ENCODE peak calls at places on chromosome 19, in four cellular contexts. One of them, this sample, is unnamed. For H3K4me1, the result is how much of the 10 kb centered on the place peaks cover.

GRCh38 chr19:57269515-57270250 is 10.6 kb upstream of the ZNF460 start:
- DNase-seq in vagina: no peak
- DNase-seq in breast epithelium: no peak
- DNase-seq in upper lobe of left lung: no peak
- DNase-seq in this sample: no peak

GRCh38 chr19:29769997-29770396 is 41.8 kb upstream of the CCNE1 start:
- DNase-seq in vagina: no peak
- DNase-seq in breast epithelium: no peak
- DNase-seq in upper lobe of left lung: no peak
- DNase-seq in this sample: no peak

GRCh38 chr19:44055870-44056269 is 4.0 kb downstream of the ZNF223 start:
- DNase-seq in vagina: no peak
- DNase-seq in breast epithelium: no peak
- DNase-seq in upper lobe of left lung: no peak
- DNase-seq in this sample: no peak

GRCh38 chr19:566844-567243 is 5.6 kb upstream of the BSG start:
- DNase-seq in vagina: no peak
- DNase-seq in breast epithelium: no peak
- DNase-seq in upper lobe of left lung: no peak
- DNase-seq in this sample: no peak

GRCh38 chr19:57105976-57106610 is 13.7 kb upstream of the USP29 start:
- DNase-seq in vagina: no peak
- DNase-seq in breast epithelium: no peak
- DNase-seq in upper lobe of left lung: no peak
- DNase-seq in this sample: no peak

GRCh38 chr19:43563816-43564215 is 11.5 kb downstream of the XRCC1 start:
- DNase-seq in vagina: no peak
- DNase-seq in breast epithelium: no peak
- DNase-seq in upper lobe of left lung: no peak
- DNase-seq in this sample: no peak

GRCh38 chr19:21758296-21758695 is 9.1 kb downstream of the ZNF100 start:
- DNase-seq in vagina: no peak
- DNase-seq in breast epithelium: no peak
- DNase-seq in upper lobe of left lung: no peak
- DNase-seq in this sample: no peak

GRCh38 chr19:16588089-16588823 is 16.0 kb upstream of the SLC35E1 start:
- DNase-seq in vagina: no peak
- DNase-seq in breast epithelium: no peak
- DNase-seq in upper lobe of left lung: peak
- DNase-seq in this sample: no peak

GRCh38 chr19:14516048-14516534 is 2.1 kb downstream of the DNAJB1 start:
- DNase-seq in vagina: no peak
- DNase-seq in breast epithelium: no peak
- DNase-seq in upper lobe of left lung: peak
- DNase-seq in this sample: no peak

GRCh38 chr19:6801397-6802086 is 29.0 kb downstream of the VAV1 start:
- DNase-seq in vagina: no peak
- DNase-seq in breast epithelium: peak
- DNase-seq in upper lobe of left lung: peak
- DNase-seq in this sample: no peak

GRCh38 chr19:12778020-12778904 is 2.9 kb upstream of the HOOK2 start:
- DNase-seq in vagina: no peak
- DNase-seq in breast epithelium: peak
- DNase-seq in upper lobe of left lung: peak
- DNase-seq in this sample: no peak

GRCh38 chr19:51364200-51365106 is 1.7 kb downstream of the ETFB start:
- DNase-seq in vagina: no peak
- DNase-seq in breast epithelium: no peak
- DNase-seq in upper lobe of left lung: no peak
- DNase-seq in this sample: no peak

GRCh38 chr19:51448745-51449093 is 9.5 kb downstream of the SIGLEC8 start:
- DNase-seq in vagina: no peak
- DNase-seq in breast epithelium: no peak
- DNase-seq in upper lobe of left lung: no peak
- DNase-seq in this sample: no peak

GRCh38 chr19:47351545-47351944 is 2.4 kb downstream of the DHX34 start:
- DNase-seq in vagina: no peak
- DNase-seq in breast epithelium: no peak
- DNase-seq in upper lobe of left lung: no peak
- DNase-seq in this sample: no peak

GRCh38 chr19:44315883-44316282 is 11.1 kb upstream of the ZNF235 start:
- DNase-seq in vagina: no peak
- DNase-seq in breast epithelium: no peak
- DNase-seq in upper lobe of left lung: no peak
- DNase-seq in this sample: no peak

GRCh38 chr19:30791116-30791515 is 418.9 kb downstream of the ZNF536 start:
- DNase-seq in vagina: peak
- DNase-seq in breast epithelium: no peak
- DNase-seq in upper lobe of left lung: no peak
- DNase-seq in this sample: no peak

GRCh38 chr19:57192064-57192395 is 730 bp downstream of the ZNF264 start:
- DNase-seq in vagina: peak
- DNase-seq in breast epithelium: no peak
- DNase-seq in upper lobe of left lung: no peak
- DNase-seq in this sample: no peak

GRCh38 chr19:53958168-53958571 is 4.6 kb upstream of the CACNG8 start:
- DNase-seq in vagina: no peak
- DNase-seq in breast epithelium: no peak
- DNase-seq in upper lobe of left lung: no peak
- DNase-seq in this sample: no peak

GRCh38 chr19:35790981-35791813 is 15.8 kb downstream of the ARHGAP33 start:
- DNase-seq in vagina: no peak
- DNase-seq in breast epithelium: no peak
- DNase-seq in upper lobe of left lung: no peak
- DNase-seq in this sample: no peak

GRCh38 chr19:29745253-29745652 is 30.2 kb upstream of the C19orf12 start:
- DNase-seq in vagina: no peak
- DNase-seq in breast epithelium: no peak
- DNase-seq in upper lobe of left lung: no peak
- DNase-seq in this sample: no peak

GRCh38 chr19:20616071-20616470 is 45.3 kb downstream of the ZNF626 start:
- DNase-seq in vagina: no peak
- DNase-seq in breast epithelium: no peak
- DNase-seq in upper lobe of left lung: no peak
- DNase-seq in this sample: no peak

GRCh38 chr19:41531438-41532311 is 44.3 kb upstream of the CEACAM21 start:
- DNase-seq in vagina: no peak
- DNase-seq in breast epithelium: peak
- DNase-seq in upper lobe of left lung: peak
- DNase-seq in this sample: no peak

GRCh38 chr19:439167-439900 is 21.5 kb downstream of the SHC2 start:
- DNase-seq in vagina: no peak
- DNase-seq in breast epithelium: no peak
- DNase-seq in upper lobe of left lung: no peak
- DNase-seq in this sample: no peak

GRCh38 chr19:15269806-15270205 is 37.6 kb upstream of the EPHX3 start:
- DNase-seq in vagina: no peak
- DNase-seq in breast epithelium: no peak
- DNase-seq in upper lobe of left lung: no peak
- DNase-seq in this sample: no peak

GRCh38 chr19:6737873-6738725 is 719 bp upstream of the GPR108 start:
- DNase-seq in vagina: peak
- DNase-seq in breast epithelium: peak
- DNase-seq in upper lobe of left lung: peak
- DNase-seq in this sample: peak

GRCh38 chr19:46842791-46843190 is 7.9 kb downstream of the AP2S1 start:
- DNase-seq in vagina: no peak
- DNase-seq in breast epithelium: no peak
- DNase-seq in upper lobe of left lung: no peak
- DNase-seq in this sample: no peak

GRCh38 chr19:55299991-55300390 is 16.2 kb downstream of the BRSK1 start:
- DNase-seq in vagina: no peak
- DNase-seq in breast epithelium: no peak
- DNase-seq in upper lobe of left lung: no peak
- DNase-seq in this sample: no peak

GRCh38 chr19:55303477-55303876 is 19.7 kb downstream of the BRSK1 start:
- DNase-seq in vagina: no peak
- DNase-seq in breast epithelium: no peak
- DNase-seq in upper lobe of left lung: no peak
- DNase-seq in this sample: no peak

GRCh38 chr19:55304279-55304978 is 20.6 kb downstream of the BRSK1 start:
- DNase-seq in vagina: no peak
- DNase-seq in breast epithelium: no peak
- DNase-seq in upper lobe of left lung: peak
- DNase-seq in this sample: no peak

GRCh38 chr19:55300821-55301458 is 17.1 kb downstream of the BRSK1 start:
- DNase-seq in vagina: no peak
- DNase-seq in breast epithelium: no peak
- DNase-seq in upper lobe of left lung: no peak
- DNase-seq in this sample: no peak

DNA sequence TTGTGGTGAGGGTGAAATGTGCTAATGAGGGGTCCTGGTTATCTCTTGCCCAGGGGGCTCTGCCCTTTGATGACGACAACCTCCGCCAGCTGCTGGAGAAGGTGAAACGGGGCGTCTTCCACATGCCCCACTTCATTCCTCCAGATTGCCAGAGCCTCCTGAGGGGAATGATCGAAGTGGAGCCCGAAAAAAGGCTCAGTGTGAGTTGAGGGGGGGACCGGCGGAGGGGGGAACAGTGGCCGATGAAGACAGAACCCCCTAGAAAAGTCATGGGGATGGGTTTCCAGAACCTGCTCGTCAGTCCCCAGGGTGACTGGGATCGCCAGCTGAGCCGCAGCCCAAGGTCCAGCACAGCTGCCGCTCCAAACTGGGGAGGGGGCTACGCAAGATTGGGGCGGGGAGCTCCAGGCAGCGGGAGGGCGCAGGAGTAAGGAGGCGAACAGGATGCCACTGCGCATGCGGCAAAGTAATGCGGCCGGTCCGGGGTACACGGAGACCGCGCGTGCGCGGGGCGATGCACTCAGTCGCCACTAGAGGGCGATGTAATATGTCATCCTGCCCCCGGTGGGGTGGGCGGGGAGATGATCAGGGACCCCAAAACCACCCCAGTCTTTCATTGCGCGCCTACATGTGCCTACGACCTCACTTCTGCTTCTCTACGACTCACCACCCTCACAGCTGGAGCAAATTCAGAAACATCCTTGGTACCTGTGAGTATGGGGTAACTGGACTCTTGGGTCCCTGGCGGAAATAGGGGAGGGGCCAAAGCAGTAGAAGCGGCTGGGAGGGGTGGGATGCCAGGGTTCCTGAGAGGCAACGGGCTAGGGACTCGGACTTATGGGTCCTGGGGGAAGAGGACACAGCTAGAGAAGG is 17.9 kb downstream of the BRSK1 start:
- DNase-seq in vagina: no peak
- DNase-seq in breast epithelium: peak
- DNase-seq in upper lobe of left lung: peak
- DNase-seq in this sample: peak
- TF ChIP-seq POLR2AphosphoS5 in vagina: peak
- TF ChIP-seq POLR2AphosphoS5 in breast epithelium: peak
- TF ChIP-seq POLR2AphosphoS5 in upper lobe of left lung: no peak
- TF ChIP-seq POLR2AphosphoS5 in this sample: peak

GRCh38 chr19:34642241-34642640 is 34.7 kb downstream of the SCGB2B2 start:
- DNase-seq in vagina: no peak
- DNase-seq in breast epithelium: no peak
- DNase-seq in upper lobe of left lung: no peak
- DNase-seq in this sample: no peak

GRCh38 chr19:34639491-34640085 is 37.4 kb downstream of the SCGB2B2 start:
- DNase-seq in vagina: no peak
- DNase-seq in breast epithelium: no peak
- DNase-seq in upper lobe of left lung: peak
- DNase-seq in this sample: peak

GRCh38 chr19:34645551-34645950 is 31.4 kb downstream of the SCGB2B2 start:
- DNase-seq in vagina: no peak
- DNase-seq in breast epithelium: no peak
- DNase-seq in upper lobe of left lung: no peak
- DNase-seq in this sample: no peak

GRCh38 chr19:34649886-34650543 is 26.9 kb downstream of the SCGB2B2 start:
- DNase-seq in vagina: no peak
- DNase-seq in breast epithelium: no peak
- DNase-seq in upper lobe of left lung: no peak
- DNase-seq in this sample: no peak

GRCh38 chr19:34644991-34645461 is 31.9 kb downstream of the SCGB2B2 start:
- DNase-seq in vagina: no peak
- DNase-seq in breast epithelium: no peak
- DNase-seq in upper lobe of left lung: no peak
- DNase-seq in this sample: no peak
- H3K4me1 ChIP-seq in vagina: under half
- H3K4me1 ChIP-seq in breast epithelium: under half
- H3K4me1 ChIP-seq in upper lobe of left lung: under half
- H3K4me1 ChIP-seq in this sample: under half

GRCh38 chr19:10020851-10021250 is 7.6 kb downstream of the RDH8 start:
- DNase-seq in vagina: no peak
- DNase-seq in breast epithelium: no peak
- DNase-seq in upper lobe of left lung: no peak
- DNase-seq in this sample: no peak
- TF ChIP-seq CTCF in vagina: no peak
- TF ChIP-seq CTCF in breast epithelium: no peak
- TF ChIP-seq CTCF in upper lobe of left lung: no peak
- TF ChIP-seq CTCF in this sample: no peak

DNA sequence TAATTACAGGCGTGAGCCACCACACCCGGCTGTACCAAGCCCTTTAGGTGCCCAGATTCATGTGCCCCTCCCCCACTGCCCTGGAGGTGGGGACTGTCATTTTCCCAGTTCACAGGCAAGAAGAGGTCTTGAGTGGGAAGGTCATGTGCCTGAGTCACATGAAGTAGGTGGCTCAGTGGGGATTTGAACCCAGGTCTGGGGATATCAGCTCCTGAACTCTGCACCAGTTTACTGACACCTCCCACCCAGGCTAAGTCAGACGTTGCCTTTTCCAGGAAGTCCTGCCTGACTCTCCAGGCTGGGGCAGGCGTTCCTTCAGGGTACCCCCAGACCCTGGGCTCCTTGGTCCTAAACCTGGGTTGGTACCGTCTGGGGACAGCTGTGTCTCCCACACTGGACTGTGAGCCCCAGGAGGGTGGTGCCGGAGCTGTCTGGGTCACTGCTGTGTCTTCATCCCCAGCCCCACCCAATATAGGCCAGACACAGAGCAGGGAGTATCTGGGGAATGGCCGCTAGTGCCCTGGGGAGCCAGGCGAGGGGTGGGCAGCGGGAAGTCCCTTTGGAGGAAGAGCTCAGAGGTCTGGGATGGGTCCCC is 8.6 kb downstream of the VASP start:
- DNase-seq in vagina: no peak
- DNase-seq in breast epithelium: no peak
- DNase-seq in upper lobe of left lung: no peak
- DNase-seq in this sample: no peak
- TF ChIP-seq POLR2AphosphoS5 in vagina: no peak
- TF ChIP-seq POLR2AphosphoS5 in breast epithelium: no peak
- TF ChIP-seq POLR2AphosphoS5 in upper lobe of left lung: no peak
- TF ChIP-seq POLR2AphosphoS5 in this sample: no peak

This sample was measured in Panc1.